ENCODE peak calls at places on chromosomes 4 and X, in nine cellular contexts. C is heart left ventricle; W is CD4-positive, alpha-beta T cell; M is right lobe of liver; T is uterus; X is cardiac muscle cell; G is GM12878; L is tibial artery; Y is H9. B is an unnamed sample.

GRCh38 chrX:134469481-134469880 is 9.5 kb downstream of the HPRT1 start:
- DNase-seq in X (peak), C (no peak), T (no peak), M (no peak), Y (no peak), G (no peak), W (no peak), L (no peak), B (no peak)

GRCh38 chrX:104254442-104255115 is at the start of gene ESX1:
- DNase-seq in T (no peak), G (no peak), W (no peak), X (peak), Y (peak), L (no peak), C (no peak), M (no peak), B (no peak)

GRCh38 chrX:37405954-37406353 is 56.8 kb downstream of the PRRG1 start:
- DNase-seq in X (peak), M (no peak), W (no peak), Y (no peak), L (no peak), T (no peak), C (no peak), G (no peak), B (no peak)

GRCh38 chr4:141346144-141346543 is 125.4 kb downstream of the ZNF330 start:
- DNase-seq in M (no peak), Y (no peak), C (peak), G (no peak), T (no peak), W (no peak), X (peak), L (no peak), B (no peak)

GRCh38 chr4:108446554-108446953 is 173.8 kb upstream of the RPL34 start:
- DNase-seq in G (no peak), L (no peak), W (no peak), M (no peak), X (no peak), T (no peak), C (no peak), Y (no peak), B (no peak)

GRCh38 chrX:45769919-45770582 is 569.4 kb upstream of the DIPK2B start:
- DNase-seq in M (peak), Y (no peak), G (peak), W (no peak), T (peak), C (peak), X (peak), L (peak), B (peak)

GRCh38 chr4:38131371-38132139 is 171.4 kb downstream of the PTTG2 start:
- DNase-seq in M (no peak), W (peak), G (peak), C (no peak), X (peak), L (no peak), Y (peak), T (no peak), B (no peak)

GRCh38 chrX:62931625-62932024 is 419.5 kb downstream of the SPIN4 start:
- DNase-seq in T (no peak), C (no peak), Y (no peak), W (no peak), X (no peak), L (no peak), G (no peak), M (no peak), B (no peak)

DNA sequence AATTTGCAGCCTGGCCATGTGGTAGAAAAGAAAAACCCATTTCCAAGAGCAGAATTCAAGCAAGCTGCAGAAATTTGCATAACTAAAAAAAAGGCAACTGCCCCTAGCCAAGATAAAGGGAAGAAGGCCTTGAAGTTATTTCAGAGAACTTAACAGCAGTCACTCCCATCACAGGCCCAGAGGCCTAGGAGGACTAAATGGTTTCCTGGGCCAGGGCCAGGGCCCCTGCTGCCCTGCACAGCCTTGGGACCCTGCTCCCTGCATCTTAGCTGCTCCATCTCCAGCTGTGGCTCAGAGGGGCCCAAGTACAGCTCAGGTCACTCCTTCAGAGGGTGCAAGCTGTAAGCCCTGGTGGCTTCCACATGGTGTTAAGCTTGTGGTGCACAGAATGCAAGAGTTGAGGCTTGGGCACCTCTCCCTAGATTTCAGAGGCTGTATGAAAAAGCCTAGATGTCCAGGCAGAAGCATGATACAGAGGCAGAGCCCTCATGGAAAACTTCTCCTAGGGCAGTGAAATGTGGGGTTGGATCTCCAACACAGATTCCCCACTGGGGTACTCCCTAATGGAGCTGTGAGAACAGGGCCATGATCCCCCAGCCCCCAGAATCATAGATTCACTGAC is 6.7 kb upstream of the MID2 start:
- DNase-seq in L (no peak), T (no peak), W (no peak), C (no peak), M (no peak), G (no peak), X (no peak), Y (no peak), B (no peak)
- H3K27ac ChIP-seq in L (no peak), T (no peak), W (no peak), C (no peak), M (no peak), G (no peak), X (no peak), Y (no peak), B (no peak)

GRCh38 chr4:168634276-168634802 is 137.5 kb downstream of the PALLD start:
- DNase-seq in X (peak), L (no peak), Y (no peak), G (no peak), M (no peak), W (no peak), T (peak), C (no peak), B (no peak)
- H3K27ac ChIP-seq in X (no peak), L (peak), Y (no peak), G (no peak), M (no peak), W (no peak), T (peak), C (peak), B (peak)

GRCh38 chr4:15794432-15794831 is 16.3 kb downstream of the CD38 start:
- DNase-seq in L (no peak), T (no peak), C (no peak), Y (no peak), W (no peak), X (peak), M (no peak), G (no peak), B (no peak)

GRCh38 chr4:15792974-15793373 is 14.8 kb downstream of the CD38 start:
- DNase-seq in M (no peak), T (no peak), Y (no peak), L (no peak), W (no peak), C (no peak), X (no peak), G (no peak), B (no peak)

GRCh38 chr4:15793506-15794363 is 15.6 kb downstream of the CD38 start:
- DNase-seq in Y (no peak), W (no peak), M (no peak), C (no peak), X (peak), G (no peak), T (no peak), L (no peak), B (no peak)

GRCh38 chr4:15797320-15797719 is 19.2 kb downstream of the CD38 start:
- DNase-seq in X (no peak), G (no peak), Y (no peak), L (no peak), W (no peak), C (no peak), T (no peak), M (no peak), B (no peak)

DNA sequence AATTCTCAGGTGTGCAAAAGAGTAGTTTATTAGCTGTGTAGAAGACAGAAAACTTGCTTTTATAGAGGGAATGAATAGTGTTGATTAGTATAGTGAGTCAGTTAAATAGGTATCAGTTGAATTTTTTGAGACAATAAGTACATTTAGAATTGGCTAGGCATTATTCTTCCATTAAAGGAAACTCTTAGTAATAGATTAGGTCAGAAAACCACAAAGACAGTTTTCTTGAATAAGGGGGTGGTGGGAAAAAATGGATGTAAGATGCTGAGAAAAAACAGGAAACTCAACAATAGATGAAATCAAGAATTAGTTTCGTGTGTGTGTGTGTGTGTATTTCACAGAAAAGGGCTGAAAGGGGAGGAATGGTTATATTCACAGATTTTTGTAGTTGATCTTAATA is 16.8 kb downstream of the CD38 start:
- DNase-seq in L (no peak), Y (no peak), T (no peak), G (no peak), W (no peak), C (no peak), M (no peak), X (peak), B (no peak)
- H3K27ac ChIP-seq in L (no peak), Y (no peak), T (no peak), G (no peak), W (no peak), C (no peak), M (no peak), X (no peak), B (peak)

GRCh38 chr4:68369474-68369805 is 19.6 kb upstream of the YTHDC1 start:
- DNase-seq in M (no peak), X (peak), T (no peak), W (no peak), Y (no peak), L (no peak), C (no peak), G (no peak), B (no peak)
- H3K27ac ChIP-seq in M (no peak), X (no peak), T (no peak), W (no peak), Y (no peak), L (no peak), C (no peak), G (no peak), B (no peak)

GRCh38 chrX:1591863-1592127 is 391 bp downstream of the AKAP17A start:
- DNase-seq in X (no peak), G (no peak), T (no peak), W (no peak), L (no peak), Y (no peak), M (no peak), C (no peak), B (no peak)

GRCh38 chrX:1591102-1591862 is at the start of gene AKAP17A:
- DNase-seq in G (peak), L (peak), Y (peak), T (peak), X (peak), W (peak), M (peak), C (peak), B (peak)

GRCh38 chrX:1587161-1587560 is 4.2 kb upstream of the AKAP17A start:
- DNase-seq in X (no peak), M (no peak), Y (no peak), G (no peak), T (no peak), L (no peak), W (no peak), C (no peak), B (no peak)

GRCh38 chrX:1592128-1592862 is 891 bp downstream of the AKAP17A start:
- DNase-seq in M (no peak), C (no peak), T (no peak), W (no peak), Y (peak), L (no peak), G (no peak), X (peak), B (no peak)

GRCh38 chrX:1589356-1590130 is 1.9 kb upstream of the AKAP17A start:
- DNase-seq in L (no peak), X (no peak), W (no peak), C (peak), G (no peak), M (no peak), T (no peak), Y (no peak), B (no peak)
- H3K27ac ChIP-seq in L (no peak), X (peak), W (no peak), C (no peak), G (peak), M (no peak), T (no peak), Y (no peak), B (no peak)

GRCh38 chr4:7987148-7987989 is 47.7 kb upstream of the AFAP1 start:
- DNase-seq in G (peak), W (peak), L (peak), T (peak), M (no peak), C (peak), X (peak), Y (peak), B (peak)

GRCh38 chr4:7985891-7986441 is 46.3 kb upstream of the AFAP1 start:
- DNase-seq in X (peak), G (no peak), T (no peak), L (no peak), C (no peak), W (no peak), M (no peak), Y (no peak), B (no peak)

GRCh38 chr4:7985072-7985471 is 45.4 kb upstream of the AFAP1 start:
- DNase-seq in C (no peak), L (no peak), M (no peak), G (no peak), Y (no peak), W (no peak), X (no peak), T (no peak), B (no peak)

GRCh38 chr4:7989654-7990053 is 50.0 kb upstream of the AFAP1 start:
- DNase-seq in W (no peak), X (no peak), T (no peak), G (no peak), Y (no peak), C (no peak), L (no peak), M (no peak), B (no peak)

DNA sequence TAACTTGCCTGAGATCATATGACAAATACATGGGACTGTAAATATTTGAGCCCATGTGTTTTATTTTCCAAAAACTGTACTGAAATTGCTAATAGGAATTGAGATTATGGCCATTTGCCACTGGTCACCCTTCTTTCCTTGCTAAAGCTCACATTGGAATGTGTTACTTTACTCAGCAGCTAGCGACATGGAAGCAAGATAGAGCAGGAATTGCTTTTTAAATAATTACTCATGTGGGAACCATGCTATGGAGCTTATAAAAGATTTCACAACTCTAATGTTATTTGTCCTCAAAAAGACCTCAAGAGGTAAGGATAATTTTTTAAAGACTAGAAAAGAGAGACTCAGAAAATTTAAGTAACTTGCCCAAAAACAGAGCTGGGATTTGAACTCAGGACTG is 48.8 kb upstream of the AFAP1 start:
- DNase-seq in T (no peak), C (no peak), X (peak), M (no peak), G (no peak), L (no peak), Y (no peak), W (no peak), B (no peak)
- H3K27ac ChIP-seq in T (no peak), C (no peak), X (no peak), M (no peak), G (no peak), L (no peak), Y (no peak), W (no peak), B (no peak)

GRCh38 chr4:158139086-158139485 is 33.7 kb downstream of the GASK1B start:
- DNase-seq in T (no peak), G (no peak), L (no peak), Y (no peak), M (no peak), X (no peak), W (no peak), C (no peak), B (no peak)
- H3K27ac ChIP-seq in T (peak), G (no peak), L (no peak), Y (no peak), M (no peak), X (no peak), W (no peak), C (no peak), B (no peak)